ENCODE peak calls at places on chromosomes 7 and 10, in nine cellular contexts. J is mesendoderm, U is heart left ventricle, V is T follicular helper cell, E is left cardiac atrium, O is D341Med, Z is body of pancreas, D is D721Med, X is M059J. C is an unnamed sample.

GRCh38 chr7:78301361-78301760 is 502.8 kb downstream of the PHTF2 start:
- DNase-seq in J (no peak), U (no peak), V (no peak), E (no peak), O (no peak), Z (no peak), D (no peak), X (peak), C (no peak)

GRCh38 chr7:97272237-97272975 is 154.9 kb downstream of the SDHAF3 start:
- DNase-seq in J (no peak), U (no peak), V (no peak), E (no peak), O (no peak), Z (no peak), D (no peak), X (no peak), C (no peak)

GRCh38 chr7:151607464-151607867 is 87.8 kb upstream of the RHEB start:
- DNase-seq in J (no peak), U (no peak), V (no peak), E (no peak), O (no peak), Z (no peak), D (no peak), X (peak), C (no peak)

GRCh38 chr7:47647213-47647985 is 65.5 kb upstream of the TNS3 start:
- DNase-seq in J (no peak), U (no peak), V (no peak), E (no peak), O (no peak), Z (no peak), D (no peak), X (no peak), C (peak)

GRCh38 chr7:147586526-147586925 is 1004.0 kb upstream of the C7orf33 start:
- DNase-seq in J (peak), U (no peak), V (no peak), E (no peak), O (no peak), Z (no peak), D (no peak), X (no peak), C (no peak)

GRCh38 chr10:6579904-6580278 is at the start of gene PRKCQ:
- DNase-seq in J (peak), U (no peak), V (no peak), E (no peak), O (no peak), Z (peak), D (no peak), X (peak), C (no peak)

GRCh38 chr10:123945506-123945905 is 53.9 kb upstream of the CPXM2 start:
- DNase-seq in J (peak), U (no peak), V (no peak), E (no peak), O (no peak), Z (no peak), D (no peak), X (peak), C (no peak)

GRCh38 chr10:112858990-112859520 is 91.0 kb upstream of the TCF7L2 start:
- DNase-seq in J (no peak), U (no peak), V (no peak), E (no peak), O (no peak), Z (no peak), D (no peak), X (no peak), C (no peak)